ENCODE peak calls at places on chromosomes 12 and 14, in six cellular contexts. N is fibroblast of pulmonary artery, L is T follicular helper cell, M is HTR-8/SVneo, F is smooth muscle cell of the brain vasculature, S is skeletal muscle cell. H is an unnamed sample.

GRCh38 chr12:114767906-114768697 is 84.1 kb upstream of the TBX3 start:
- DNase-seq in S (no peak), N (peak; percentile 49), M (no peak), L (no peak), F (no peak), H (no peak)

GRCh38 chr14:63542231-63542999 is 762 bp downstream of the PPP2R5E start:
- DNase-seq in L (no peak), M (peak; percentile 81), N (no peak), S (no peak), F (no peak), H (no peak)

GRCh38 chr12:6840428-6841138 is at the start of gene GNB3:
- DNase-seq in N (no peak), F (no peak), M (no peak), S (no peak), L (no peak), H (no peak)

GRCh38 chr14:94571395-94571794 is 9.8 kb upstream of the SERPINA5 start:
- DNase-seq in S (no peak), N (peak; percentile 48), F (no peak), M (no peak), L (no peak), H (no peak)

GRCh38 chr12:946656-947055 is 2.8 kb downstream of the RAD52 start:
- DNase-seq in M (no peak), S (no peak), N (peak; percentile 26), F (no peak), L (no peak), H (no peak)

GRCh38 chr12:94841171-94841570 is 162.3 kb downstream of the NDUFA12 start:
- DNase-seq in N (no peak), F (no peak), L (no peak), S (no peak), M (no peak), H (no peak)

GRCh38 chr14:81436296-81437138 is 36.4 kb upstream of the STON2 start:
- DNase-seq in S (peak; percentile 10), N (peak; percentile 57), M (peak; percentile 65), F (no peak), L (peak; percentile 14), H (no peak)

GRCh38 chr12:124487065-124487833 is 80.2 kb downstream of the NCOR2 start:
- DNase-seq in N (peak; percentile 43), M (no peak), F (no peak), L (no peak), S (no peak), H (no peak)

GRCh38 chr12:130956456-130957303 is 3.0 kb downstream of the ADGRD1 start:
- DNase-seq in L (no peak), S (no peak), N (no peak), M (no peak), F (no peak), H (no peak)

GRCh38 chr14:93395227-93395626 is 35.5 kb upstream of the UNC79 start:
- DNase-seq in F (no peak), S (no peak), L (no peak), N (no peak), M (no peak), H (no peak)

GRCh38 chr12:81573228-81573627 is 185.9 kb downstream of the PPFIA2 start:
- DNase-seq in S (peak; percentile 8), N (peak; percentile 21), M (no peak), F (no peak), L (no peak), H (no peak)

GRCh38 chr14:28142400-28143015 is 624.1 kb upstream of the FOXG1 start:
- DNase-seq in N (peak; percentile 55), F (no peak), M (no peak), L (no peak), S (no peak), H (no peak)

GRCh38 chr14:33062881-33063280 is 124.2 kb downstream of the NPAS3 start:
- DNase-seq in M (no peak), N (peak; percentile 34), S (no peak), F (no peak), L (no peak), H (no peak)

GRCh38 chr12:18153826-18154225 is 63.8 kb upstream of the RERGL start:
- DNase-seq in S (no peak), L (no peak), M (no peak), N (no peak), F (no peak), H (no peak)

GRCh38 chr12:2289525-2289924 is 236.7 kb downstream of the CACNA1C start:
- DNase-seq in L (no peak), F (no peak), M (no peak), N (no peak), S (no peak), H (no peak)

GRCh38 chr14:97426776-97427175 is 629.6 kb downstream of the VRK1 start:
- DNase-seq in L (no peak), S (no peak), F (no peak), M (no peak), N (no peak), H (no peak)

GRCh38 chr12:78328524-78328923 is 497.8 kb downstream of the NAV3 start:
- DNase-seq in F (no peak), S (no peak), M (no peak), L (no peak), N (no peak), H (no peak)

GRCh38 chr12:97404549-97404948 is 58.1 kb upstream of the RMST start:
- DNase-seq in M (peak; percentile 15), S (no peak), F (no peak), N (peak; percentile 22), L (no peak), H (no peak)

GRCh38 chr14:94051115-94051514 is 25.0 kb downstream of the OTUB2 start:
- DNase-seq in M (no peak), L (no peak), F (no peak), S (no peak), N (peak; percentile 66), H (peak; percentile 33)

GRCh38 chr14:61101803-61102548 is 120.9 kb downstream of the SLC38A6 start:
- DNase-seq in F (no peak), S (no peak), M (no peak), L (no peak), N (peak; percentile 92), H (no peak)

GRCh38 chr12:6425588-6426531 is 18.9 kb upstream of the CD27 start:
- DNase-seq in L (no peak), S (no peak), F (no peak), M (no peak), N (no peak), H (no peak)

GRCh38 chr12:110883251-110883650 is 36.5 kb downstream of the CCDC63 start:
- DNase-seq in F (no peak), S (no peak), N (no peak), L (no peak), M (no peak), H (no peak)

GRCh38 chr12:85405781-85406522 is 125.9 kb downstream of the ALX1 start:
- DNase-seq in L (no peak), F (no peak), M (no peak), S (peak; percentile 36), N (peak; percentile 76), H (no peak)

GRCh38 chr12:4780624-4781023 is 60.4 kb downstream of the GALNT8 start:
- DNase-seq in L (no peak), M (no peak), N (no peak), S (no peak), F (no peak), H (no peak)

GRCh38 chr14:35197015-35197414 is 74.7 kb downstream of the PRORP start:
- DNase-seq in N (peak; percentile 55), M (no peak), F (no peak), S (no peak), L (no peak), H (no peak)

GRCh38 chr12:105317942-105318614 is 12.4 kb upstream of the C12orf75 start:
- DNase-seq in M (no peak), S (no peak), F (no peak), L (no peak), N (no peak), H (no peak)

GRCh38 chr12:6849427-6849826 is 1.7 kb downstream of the CDCA3 start:
- DNase-seq in M (no peak), N (no peak), L (no peak), F (no peak), S (no peak), H (no peak)

GRCh38 chr14:52267501-52268190 is at the start of gene PTGDR:
- DNase-seq in L (peak; percentile 3), M (no peak), S (no peak), F (no peak), N (peak; percentile 6), H (no peak)

GRCh38 chr14:68787235-68787727 is 5.6 kb downstream of the ZFP36L1 start:
- DNase-seq in L (no peak), F (no peak), N (no peak), S (no peak), M (no peak), H (no peak)

H was measured in amniotic stem cell.